ENCODE peak calls at places on chromosomes 12 and 14, in six cellular contexts. K, I, M, D, Q and G are unnamed samples.

GRCh38 chr14:86003998-86004397 is 474.1 kb downstream of the FLRT2 start:
- DNase-seq in K (no peak), I (no peak), M (no peak), D (no peak), Q (no peak), G (no peak)

GRCh38 chr14:93728651-93729016 is 59.7 kb downstream of the PRIMA1 start:
- DNase-seq in K (no peak), I (no peak), M (no peak), D (no peak), Q (no peak), G (no peak)

GRCh38 chr14:99728231-99728920 is 44.3 kb downstream of the CYP46A1 start:
- DNase-seq in K (no peak), I (no peak), M (no peak), D (no peak), Q (no peak), G (no peak)

GRCh38 chr12:3186546-3187237 is 109.5 kb downstream of the TSPAN9 start:
- DNase-seq in K (no peak), I (no peak), M (no peak), D (no peak), Q (no peak), G (no peak)

GRCh38 chr14:93977790-93978581 is 1.6 kb upstream of the ASB2 start:
- DNase-seq in K (peak; percentile 64), I (no peak), M (no peak), D (no peak), Q (peak; percentile 92), G (no peak)

GRCh38 chr12:123058980-123059379 is 78.5 kb downstream of the ARL6IP4 start:
- DNase-seq in K (no peak), I (no peak), M (no peak), D (no peak), Q (no peak), G (peak; percentile 59)

GRCh38 chr12:53743277-53744129 is 8.3 kb downstream of the CISTR start:
- DNase-seq in K (peak; percentile 70), I (no peak), M (peak; percentile 50), D (no peak), Q (peak; percentile 76), G (peak; percentile 48)

GRCh38 chr14:38867561-38868150 is 235.4 kb downstream of the SEC23A start:
- DNase-seq in K (peak; percentile 75), I (peak; percentile 45), M (peak; percentile 77), D (peak; percentile 67), Q (peak; percentile 64), G (peak; percentile 72)

GRCh38 chr14:72054929-72055328 is 122.7 kb downstream of the RGS6 start:
- DNase-seq in K (peak; percentile 11), I (no peak), M (no peak), D (no peak), Q (no peak), G (no peak)

GRCh38 chr14:64919618-64920017 is 5.4 kb downstream of the CHURC1 start:
- DNase-seq in K (no peak), I (no peak), M (no peak), D (no peak), Q (no peak), G (no peak)

GRCh38 chr12:14473707-14474287 is 93.9 kb downstream of the PLBD1 start:
- DNase-seq in K (peak; percentile 22), I (no peak), M (no peak), D (peak; percentile 3), Q (peak; percentile 54), G (no peak)

GRCh38 chr14:95507701-95508103 is 8.7 kb downstream of the SYNE3 start:
- DNase-seq in K (peak; percentile 71), I (no peak), M (peak; percentile 66), D (no peak), Q (peak; percentile 66), G (no peak)

GRCh38 chr14:62185078-62185477 is 422.9 kb downstream of the SNAPC1 start:
- DNase-seq in K (no peak), I (no peak), M (no peak), D (no peak), Q (no peak), G (no peak)

GRCh38 chr12:55762646-55763045 is 19.7 kb downstream of the GDF11 start:
- DNase-seq in K (no peak), I (no peak), M (no peak), D (no peak), Q (no peak), G (no peak)

GRCh38 chr14:75521415-75522199 is 662 bp upstream of the BATF start:
- DNase-seq in K (no peak), I (no peak), M (no peak), D (no peak), Q (no peak), G (no peak)

GRCh38 chr12:95574799-95575452 is 23.6 kb upstream of the USP44 start:
- DNase-seq in K (peak; percentile 45), I (no peak), M (no peak), D (peak; percentile 49), Q (peak; percentile 75), G (no peak)